ENCODE peak calls at places on chromosomes 11 and 22, in seven cellular contexts. H is HS-27A; O is T-helper 1 cell; M is astrocyte of the spinal cord; T is stimulated activated CD4-positive, alpha-beta T cell treated with anti-CD3 and anti-CD28 coated beads, Interleukin-15, amount 100 ng/mL, for 24 hours; B is effector memory CD8-positive, alpha-beta T cell; Q is GM13976. S is an unnamed sample.

GRCh38 chr11:111749646-111750045 is 16.5 kb downstream of the PPP2R1B start:
- DNase-seq in T (no peak), H (no peak), B (no peak), Q (no peak), M (no peak), O (no peak), S (no peak)

GRCh38 chr22:44181033-44181911 is 547 bp downstream of the PARVG start:
- DNase-seq in O (peak; percentile 53), H (no peak), Q (peak; percentile 71), B (peak; percentile 58), M (no peak), T (peak; percentile 78), S (peak; percentile 35)

GRCh38 chr11:57163160-57163868 is 18.4 kb upstream of the LRRC55 start:
- DNase-seq in H (no peak), Q (no peak), T (no peak), M (no peak), O (no peak), B (no peak), S (peak; percentile 77)

GRCh38 chr11:34214961-34215805 is 109.8 kb downstream of the NAT10 start:
- DNase-seq in T (peak; percentile 90), Q (no peak), B (no peak), O (no peak), M (peak; percentile 58), H (no peak), S (no peak)

GRCh38 chr11:114399490-114399889 is 821 bp downstream of the C11orf71 start:
- DNase-seq in O (no peak), M (no peak), T (no peak), H (no peak), Q (no peak), B (no peak), S (no peak)

GRCh38 chr11:70762810-70763209 is 364.5 kb downstream of the CTTN start:
- DNase-seq in T (no peak), M (no peak), Q (no peak), B (no peak), O (no peak), H (no peak), S (no peak)

GRCh38 chr11:70901951-70902521 is 350.3 kb downstream of the SHANK2 start:
- DNase-seq in O (no peak), M (no peak), H (no peak), T (no peak), B (no peak), Q (no peak), S (peak; percentile 29)

GRCh38 chr11:35011389-35011788 is 95.0 kb downstream of the PDHX start:
- DNase-seq in B (no peak), Q (no peak), T (no peak), H (no peak), O (no peak), M (peak; percentile 36), S (no peak)

GRCh38 chr22:49469896-49470740 is 357.6 kb downstream of the BRD1 start:
- DNase-seq in H (no peak), M (no peak), B (no peak), T (no peak), Q (no peak), O (no peak), S (no peak)